ENCODE peak calls at places on chromosomes 3 and 15, in seven cellular contexts. P, B, I, X, C, V and Z are unnamed samples.

GRCh38 chr3:195714380-195715011 is 6.3 kb upstream of the MUC20 start:
- DNase-seq in P (no peak), I (no peak), X (no peak), B (no peak), C (no peak), V (no peak), Z (no peak)

GRCh38 chr3:171282041-171282440 is 178.2 kb downstream of the TNIK start:
- DNase-seq in X (no peak), B (no peak), C (no peak), V (no peak), P (no peak), I (no peak), Z (peak)

GRCh38 chr3:187252311-187252710 is 39.2 kb downstream of the MASP1 start:
- DNase-seq in I (no peak), C (no peak), V (no peak), X (no peak), P (no peak), B (no peak), Z (no peak)

GRCh38 chr3:133506215-133506901 is 67.1 kb upstream of the CDV3 start:
- DNase-seq in V (no peak), X (no peak), P (no peak), I (no peak), C (no peak), B (no peak), Z (no peak)

GRCh38 chr15:67137951-67138935 is 72.8 kb downstream of the SMAD3 start:
- DNase-seq in B (no peak), P (no peak), V (no peak), I (no peak), X (no peak), C (no peak), Z (no peak)

GRCh38 chr3:184807549-184807948 is 4.4 kb upstream of the VPS8 start:
- DNase-seq in C (no peak), P (no peak), V (no peak), X (no peak), I (no peak), B (peak), Z (no peak)

GRCh38 chr3:179929091-179929529 is 107.6 kb downstream of the PEX5L start:
- DNase-seq in P (peak), C (peak), I (peak), B (peak), X (peak), V (no peak), Z (peak)

GRCh38 chr3:194212869-194213320 is 76.9 kb downstream of the HES1 start:
- DNase-seq in I (no peak), B (no peak), C (no peak), X (peak), V (no peak), P (no peak), Z (no peak)

GRCh38 chr15:92506506-92506905 is 112.8 kb downstream of the ST8SIA2 start:
- DNase-seq in V (no peak), I (no peak), B (no peak), X (no peak), C (no peak), P (no peak), Z (no peak)

GRCh38 chr3:189123595-189124387 is 48.0 kb upstream of the TPRG1 start:
- DNase-seq in X (no peak), B (no peak), V (no peak), C (no peak), I (no peak), P (no peak), Z (peak)

GRCh38 chr3:138186803-138187295 is 252 bp upstream of the ARMC8 start:
- DNase-seq in B (no peak), I (peak), P (peak), C (peak), X (peak), V (peak), Z (peak)

GRCh38 chr3:66386011-66386924 is 114.6 kb downstream of the LRIG1 start:
- DNase-seq in C (no peak), B (no peak), I (no peak), X (no peak), P (no peak), V (no peak), Z (no peak)

GRCh38 chr3:99087277-99087676 is 185.8 kb upstream of the DCBLD2 start:
- DNase-seq in P (no peak), V (no peak), X (no peak), B (no peak), I (no peak), C (no peak), Z (no peak)

GRCh38 chr3:197001972-197002700 is 27.5 kb downstream of the MELTF start:
- DNase-seq in B (no peak), P (no peak), I (no peak), C (no peak), X (peak), V (no peak), Z (no peak)

GRCh38 chr15:45948226-45948625 is 313.4 kb downstream of the SQOR start:
- DNase-seq in X (no peak), I (no peak), C (no peak), B (no peak), P (peak), V (no peak), Z (no peak)

GRCh38 chr3:137081711-137082110 is 123.9 kb downstream of the IL20RB start:
- DNase-seq in I (no peak), X (no peak), C (no peak), V (no peak), B (no peak), P (no peak), Z (no peak)

GRCh38 chr3:37453393-37454391 is 279.3 kb upstream of the LRRFIP2 start:
- DNase-seq in V (peak), X (peak), B (no peak), I (no peak), C (no peak), P (no peak), Z (no peak)

GRCh38 chr3:183172051-183172639 is 9.6 kb upstream of the LAMP3 start:
- DNase-seq in V (no peak), C (no peak), B (no peak), I (no peak), X (no peak), P (no peak), Z (no peak)

GRCh38 chr3:39249453-39250115 is 30.3 kb downstream of the CX3CR1 start:
- DNase-seq in I (no peak), V (no peak), P (no peak), X (no peak), B (no peak), C (no peak), Z (no peak)

GRCh38 chr15:66698318-66698961 is 3.6 kb upstream of the SMAD6 start:
- DNase-seq in X (peak), V (peak), C (no peak), P (peak), I (peak), B (peak), Z (peak)

GRCh38 chr3:13072239-13073041 is 789 bp downstream of the IQSEC1 start:
- DNase-seq in P (no peak), C (no peak), V (no peak), B (no peak), X (no peak), I (no peak), Z (no peak)

GRCh38 chr3:126103121-126104027 is 19.4 kb upstream of the SLC41A3 start:
- DNase-seq in I (no peak), C (no peak), B (no peak), P (no peak), X (no peak), V (peak), Z (no peak)

GRCh38 chr3:186782542-186783069 is 771 bp upstream of the EIF4A2 start:
- DNase-seq in B (peak), P (peak), X (no peak), I (no peak), C (no peak), V (no peak), Z (peak)

GRCh38 chr3:118907909-118908308 is 126.7 kb downstream of the IGSF11 start:
- DNase-seq in I (no peak), X (no peak), P (no peak), C (no peak), V (no peak), B (no peak), Z (no peak)